ENCODE peak calls at places on chromosomes 16 and 17, in ten cellular contexts. U is ovary, G is erythroblast, E is lower leg skin, Q is A549, H is GM12891, R is adrenal gland, T is K562, Z is esophagus squamous epithelium, O is uterus. B is an unnamed sample.

GRCh38 chr16:84065536-84066132 is 23.0 kb upstream of the SLC38A8 start:
- DNase-seq in U (peak; percentile 46), G (peak; percentile 73), E (peak; percentile 85), Q (peak; percentile 39), H (no peak), R (peak; percentile 76), T (peak; percentile 62), Z (no peak), O (no peak), B (no peak)

GRCh38 chr17:8359769-8360168 is 16.7 kb downstream of the KRABD2 start:
- DNase-seq in U (no peak), G (no peak), E (no peak), Q (no peak), H (no peak), R (no peak), T (peak; percentile 38), Z (no peak), O (peak; percentile 58), B (no peak)

GRCh38 chr17:65370669-65371126 is 190.8 kb downstream of the AXIN2 start:
- DNase-seq in U (no peak), G (no peak), E (no peak), Q (no peak), H (no peak), R (no peak), T (no peak), Z (no peak), O (no peak), B (no peak)

GRCh38 chr17:75861927-75862317 is 6.8 kb upstream of the WBP2 start:
- DNase-seq in U (no peak), G (no peak), E (no peak), Q (no peak), H (no peak), R (no peak), T (no peak), Z (no peak), O (peak; percentile 67), B (no peak)

GRCh38 chr17:72126575-72127486 is 6.0 kb downstream of the SOX9 start:
- DNase-seq in U (no peak), G (no peak), E (no peak), Q (peak; percentile 81), H (no peak), R (peak; percentile 38), T (no peak), Z (no peak), O (no peak), B (no peak)

GRCh38 chr16:79792952-79793351 is 192.4 kb upstream of the MAF start:
- DNase-seq in U (peak; percentile 36), G (no peak), E (no peak), Q (no peak), H (no peak), R (no peak), T (no peak), Z (no peak), O (peak; percentile 70), B (no peak)

GRCh38 chr17:60231234-60231633 is 81.5 kb downstream of the CA4 start:
- DNase-seq in U (no peak), G (peak; percentile 44), E (no peak), Q (peak; percentile 41), H (no peak), R (peak; percentile 18), T (peak; percentile 11), Z (no peak), O (no peak), B (no peak)

GRCh38 chr16:2469399-2470233 is 1.5 kb upstream of the NTN3 start:
- DNase-seq in U (no peak), G (no peak), E (no peak), Q (peak; percentile 32), H (no peak), R (no peak), T (no peak), Z (no peak), O (no peak), B (no peak)

GRCh38 chr16:1494129-1494640 is 1.0 kb downstream of the TELO2 start:
- DNase-seq in U (no peak), G (peak; percentile 50), E (no peak), Q (peak; percentile 69), H (no peak), R (peak; percentile 83), T (peak; percentile 46), Z (no peak), O (no peak), B (no peak)

GRCh38 chr16:65121870-65122723 is at the start of gene CDH11:
- DNase-seq in U (peak; percentile 90), G (no peak), E (peak; percentile 88), Q (no peak), H (no peak), R (peak; percentile 32), T (no peak), Z (no peak), O (peak; percentile 78), B (no peak)

GRCh38 chr16:27109666-27110523 is 43.2 kb downstream of the C16orf82 start:
- DNase-seq in U (peak; percentile 51), G (peak; percentile 76), E (peak; percentile 94), Q (peak; percentile 44), H (peak; percentile 87), R (peak; percentile 66), T (peak; percentile 85), Z (no peak), O (peak; percentile 68), B (peak; percentile 82)

GRCh38 chr16:63592852-63593251 is 1529.0 kb downstream of the CDH11 start:
- DNase-seq in U (no peak), G (no peak), E (no peak), Q (no peak), H (no peak), R (no peak), T (no peak), Z (no peak), O (no peak), B (no peak)

GRCh38 chr17:10295728-10296343 is 77.0 kb downstream of the MYH13 start:
- DNase-seq in U (peak; percentile 45), G (peak; percentile 76), E (peak; percentile 88), Q (peak; percentile 69), H (peak; percentile 55), R (peak; percentile 58), T (peak; percentile 47), Z (no peak), O (peak; percentile 43), B (no peak)

GRCh38 chr17:17722906-17723353 is 41.7 kb downstream of the RAI1 start:
- DNase-seq in U (no peak), G (no peak), E (no peak), Q (no peak), H (no peak), R (no peak), T (no peak), Z (no peak), O (no peak), B (no peak)
- TF ChIP-seq POLR2A in U (no peak), G (no peak), E (no peak), Q (no peak), H (no peak), R (no peak), T (no peak), Z (no peak), O (no peak), B (no peak)

DNA sequence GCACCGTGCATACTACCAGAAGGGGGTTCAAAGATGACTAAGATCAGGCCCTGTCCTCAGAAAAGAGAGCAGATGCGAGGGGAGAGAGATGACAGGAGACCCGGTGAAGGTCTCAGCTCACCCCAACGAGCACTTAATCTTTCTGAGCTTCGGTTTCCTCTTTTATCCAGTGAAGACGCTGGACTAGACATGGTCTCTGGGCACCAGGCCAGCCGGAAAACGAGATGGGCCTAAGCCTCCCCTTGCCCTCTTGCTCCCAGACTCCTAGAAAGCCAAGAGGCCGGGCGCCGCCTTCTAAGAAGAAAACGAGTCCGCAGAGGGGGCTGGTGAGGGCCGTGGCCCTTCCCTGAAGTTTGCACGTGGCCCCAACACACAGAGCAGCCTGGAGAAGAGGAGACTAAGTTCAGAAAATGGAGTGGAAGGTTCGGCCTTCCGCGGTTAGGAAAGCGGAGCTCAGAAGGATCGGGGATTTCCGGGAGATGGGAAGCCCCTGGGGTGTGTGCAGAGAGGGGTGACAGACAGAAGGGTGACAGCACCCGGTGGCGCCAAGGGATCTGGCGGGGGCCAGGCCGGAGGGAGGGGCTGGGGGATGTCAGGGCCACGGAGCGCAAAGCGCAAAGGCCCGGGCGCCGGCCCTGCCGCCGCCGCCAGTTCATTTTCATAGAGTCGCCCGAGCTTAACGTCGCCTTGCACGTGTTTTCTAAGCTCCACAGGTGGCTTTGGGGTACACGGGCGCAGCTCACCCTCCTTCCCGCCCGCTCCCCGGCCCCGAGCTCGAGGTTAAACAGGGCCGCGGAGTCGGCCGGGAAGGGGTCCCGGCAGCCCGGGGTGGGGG is 42.1 kb upstream of the BHLHA9 start:
- DNase-seq in U (no peak), G (no peak), E (peak; percentile 88), Q (no peak), H (peak; percentile 61), R (peak; percentile 57), T (no peak), Z (no peak), O (no peak), B (peak; percentile 66)
- TF ChIP-seq POLR2A in U (no peak), G (no peak), E (no peak), Q (no peak), H (no peak), R (no peak), T (no peak), Z (no peak), O (no peak), B (peak; percentile 26)

DNA sequence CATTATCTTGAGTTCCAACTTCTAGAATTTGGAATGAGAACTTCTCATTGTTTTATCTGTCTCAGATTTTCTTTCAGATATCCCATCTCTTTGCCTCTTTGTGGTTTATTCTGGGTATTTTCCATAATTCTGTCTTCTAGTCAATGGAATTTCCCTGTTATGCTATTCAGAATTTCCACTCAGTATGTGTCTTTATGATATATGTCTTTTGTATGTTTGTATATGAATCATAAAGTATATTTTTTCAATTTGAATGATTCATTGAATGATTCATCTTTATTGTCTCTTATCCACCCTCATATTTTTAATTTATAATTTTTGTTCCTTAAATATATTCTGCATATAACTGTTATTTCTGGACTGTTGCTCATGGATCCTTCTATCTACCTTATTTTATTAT is 729.7 kb upstream of the GOT2 start:
- DNase-seq in U (no peak), G (no peak), E (no peak), Q (peak; percentile 2), H (no peak), R (no peak), T (no peak), Z (no peak), O (no peak), B (no peak)
- TF ChIP-seq POLR2A in U (no peak), G (no peak), E (no peak), Q (no peak), H (no peak), R (no peak), T (no peak), Z (no peak), O (no peak), B (no peak)

DNA sequence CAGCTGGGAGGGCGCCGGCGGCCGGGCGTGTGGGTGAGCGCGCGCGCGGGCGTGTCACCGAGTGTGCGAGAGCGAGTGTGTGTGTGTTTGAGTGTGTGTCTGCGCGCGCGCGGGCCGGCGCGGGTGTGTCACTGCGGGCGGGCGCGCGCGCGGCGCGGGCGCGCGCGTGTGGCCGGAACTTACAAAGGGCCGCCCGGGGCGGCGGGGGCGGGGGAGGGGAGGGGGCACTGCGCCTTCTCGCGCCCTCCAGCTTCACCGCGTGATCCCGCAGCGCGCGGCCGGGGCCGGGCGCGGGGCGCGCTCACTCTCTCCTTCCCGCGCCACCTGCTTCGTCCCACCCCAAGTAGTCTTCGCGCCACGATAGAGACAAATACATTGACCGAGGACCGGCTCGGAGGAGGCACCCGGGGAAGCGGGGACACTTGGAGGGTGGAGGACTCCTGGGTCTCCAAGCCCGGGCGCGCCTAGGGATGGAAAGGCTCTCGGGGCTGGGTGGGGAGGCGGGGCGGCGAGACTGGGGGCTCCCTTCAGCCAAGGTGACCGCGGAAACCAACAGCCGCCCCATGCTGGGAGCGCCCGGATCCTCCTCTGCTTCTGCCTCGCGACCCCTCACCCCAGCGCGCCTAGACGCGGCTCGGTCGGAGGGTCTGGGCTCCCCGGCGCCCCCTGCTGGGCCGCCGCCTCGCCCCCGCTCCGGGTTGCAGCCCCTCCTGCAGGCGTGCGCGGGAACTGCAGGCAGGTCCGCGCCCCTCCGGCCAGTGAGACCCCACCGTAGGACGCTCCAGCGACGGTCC is at the start of gene SRCIN1:
- DNase-seq in U (peak; percentile 54), G (peak; percentile 70), E (peak; percentile 88), Q (peak; percentile 70), H (peak; percentile 67), R (peak; percentile 19), T (peak; percentile 86), Z (no peak), O (peak; percentile 34), B (peak; percentile 73)
- TF ChIP-seq POLR2A in U (no peak), G (no peak), E (no peak), Q (peak; percentile 42), H (no peak), R (no peak), T (peak; percentile 57), Z (no peak), O (no peak), B (no peak)